ENCODE peak calls at places on chromosomes 16 and 17, in nine cellular contexts. One of them, this sample, is unnamed. For H3K27me3, the result is how much of the 10 kb centered on the place peaks cover.

GRCh38 chr17:34151081-34151480 is 104.0 kb upstream of the CCL2 start:
- DNase-seq in neural progenitor cell: no peak
- DNase-seq in CD8-positive, alpha-beta memory T cell: no peak
- DNase-seq in naive thymus-derived CD4-positive, alpha-beta T cell: no peak
- DNase-seq in tibial nerve: no peak
- DNase-seq in GM23338: peak
- DNase-seq in HL-60: no peak
- DNase-seq in cardiac muscle cell: no peak
- DNase-seq in stomach: no peak
- DNase-seq in this sample: no peak

GRCh38 chr16:74455619-74456289 is 34.5 kb upstream of the CLEC18B start:
- DNase-seq in naive thymus-derived CD4-positive, alpha-beta T cell: no peak
- DNase-seq in tibial nerve: no peak
- DNase-seq in neural progenitor cell: no peak
- DNase-seq in cardiac muscle cell: no peak
- DNase-seq in stomach: no peak
- DNase-seq in GM23338: no peak
- DNase-seq in CD8-positive, alpha-beta memory T cell: no peak
- DNase-seq in HL-60: no peak
- DNase-seq in this sample: no peak

GRCh38 chr17:6231886-6232767 is 161.9 kb downstream of the WSCD1 start:
- DNase-seq in neural progenitor cell: no peak
- DNase-seq in naive thymus-derived CD4-positive, alpha-beta T cell: no peak
- DNase-seq in GM23338: peak
- DNase-seq in stomach: no peak
- DNase-seq in tibial nerve: no peak
- DNase-seq in HL-60: no peak
- DNase-seq in cardiac muscle cell: no peak
- DNase-seq in CD8-positive, alpha-beta memory T cell: no peak
- DNase-seq in this sample: peak

GRCh38 chr17:61303334-61304096 is 96.1 kb upstream of the TBX2 start:
- DNase-seq in GM23338: no peak
- DNase-seq in naive thymus-derived CD4-positive, alpha-beta T cell: no peak
- DNase-seq in CD8-positive, alpha-beta memory T cell: no peak
- DNase-seq in neural progenitor cell: no peak
- DNase-seq in tibial nerve: no peak
- DNase-seq in stomach: no peak
- DNase-seq in HL-60: no peak
- DNase-seq in cardiac muscle cell: no peak
- DNase-seq in this sample: no peak

GRCh38 chr16:1420540-1421205 is at the start of gene UQCC4:
- DNase-seq in HL-60: peak
- DNase-seq in CD8-positive, alpha-beta memory T cell: peak
- DNase-seq in cardiac muscle cell: peak
- DNase-seq in GM23338: peak
- DNase-seq in stomach: peak
- DNase-seq in tibial nerve: peak
- DNase-seq in neural progenitor cell: peak
- DNase-seq in naive thymus-derived CD4-positive, alpha-beta T cell: peak
- DNase-seq in this sample: peak

GRCh38 chr16:72878301-72879269 is 169.3 kb downstream of the ZFHX3 start:
- DNase-seq in naive thymus-derived CD4-positive, alpha-beta T cell: no peak
- DNase-seq in HL-60: no peak
- DNase-seq in CD8-positive, alpha-beta memory T cell: no peak
- DNase-seq in stomach: no peak
- DNase-seq in tibial nerve: no peak
- DNase-seq in neural progenitor cell: no peak
- DNase-seq in cardiac muscle cell: peak
- DNase-seq in GM23338: no peak
- DNase-seq in this sample: no peak

GRCh38 chr17:67718325-67718941 is 697 bp downstream of the NOL11 start:
- DNase-seq in CD8-positive, alpha-beta memory T cell: peak
- DNase-seq in naive thymus-derived CD4-positive, alpha-beta T cell: no peak
- DNase-seq in neural progenitor cell: no peak
- DNase-seq in tibial nerve: no peak
- DNase-seq in cardiac muscle cell: no peak
- DNase-seq in HL-60: no peak
- DNase-seq in GM23338: peak
- DNase-seq in stomach: no peak
- DNase-seq in this sample: peak

GRCh38 chr16:21101631-21102420 is 48.8 kb downstream of the DNAH3 start:
- DNase-seq in stomach: peak
- DNase-seq in CD8-positive, alpha-beta memory T cell: no peak
- DNase-seq in tibial nerve: no peak
- DNase-seq in cardiac muscle cell: peak
- DNase-seq in GM23338: peak
- DNase-seq in neural progenitor cell: peak
- DNase-seq in naive thymus-derived CD4-positive, alpha-beta T cell: no peak
- DNase-seq in HL-60: no peak
- DNase-seq in this sample: peak

GRCh38 chr16:12119562-12119961 is 143.0 kb downstream of the SNX29 start:
- DNase-seq in HL-60: no peak
- DNase-seq in naive thymus-derived CD4-positive, alpha-beta T cell: no peak
- DNase-seq in CD8-positive, alpha-beta memory T cell: no peak
- DNase-seq in stomach: peak
- DNase-seq in neural progenitor cell: no peak
- DNase-seq in tibial nerve: no peak
- DNase-seq in cardiac muscle cell: no peak
- DNase-seq in GM23338: no peak
- DNase-seq in this sample: no peak
- H3K4me3 ChIP-seq in HL-60: no peak
- H3K4me3 ChIP-seq in naive thymus-derived CD4-positive, alpha-beta T cell: no peak
- H3K4me3 ChIP-seq in CD8-positive, alpha-beta memory T cell: no peak
- H3K4me3 ChIP-seq in stomach: no peak
- H3K4me3 ChIP-seq in neural progenitor cell: no peak
- H3K4me3 ChIP-seq in tibial nerve: no peak
- H3K4me3 ChIP-seq in cardiac muscle cell: no peak
- H3K4me3 ChIP-seq in GM23338: no peak
- H3K4me3 ChIP-seq in this sample: no peak

GRCh38 chr17:77540531-77540930 is 399.8 kb downstream of the SEC14L1 start:
- DNase-seq in tibial nerve: no peak
- DNase-seq in CD8-positive, alpha-beta memory T cell: no peak
- DNase-seq in cardiac muscle cell: no peak
- DNase-seq in naive thymus-derived CD4-positive, alpha-beta T cell: no peak
- DNase-seq in HL-60: no peak
- DNase-seq in stomach: no peak
- DNase-seq in GM23338: no peak
- DNase-seq in neural progenitor cell: no peak
- DNase-seq in this sample: no peak
- H3K27me3 ChIP-seq in tibial nerve: under half
- H3K27me3 ChIP-seq in CD8-positive, alpha-beta memory T cell: under half
- H3K27me3 ChIP-seq in cardiac muscle cell: under half
- H3K27me3 ChIP-seq in naive thymus-derived CD4-positive, alpha-beta T cell: under half
- H3K27me3 ChIP-seq in HL-60: under half
- H3K27me3 ChIP-seq in stomach: under half
- H3K27me3 ChIP-seq in GM23338: under half
- H3K27me3 ChIP-seq in neural progenitor cell: under half
- H3K27me3 ChIP-seq in this sample: under half

GRCh38 chr17:9148908-9149536 is 127.7 kb downstream of the NTN1 start:
- DNase-seq in stomach: no peak
- DNase-seq in CD8-positive, alpha-beta memory T cell: no peak
- DNase-seq in naive thymus-derived CD4-positive, alpha-beta T cell: no peak
- DNase-seq in neural progenitor cell: no peak
- DNase-seq in HL-60: no peak
- DNase-seq in GM23338: no peak
- DNase-seq in tibial nerve: no peak
- DNase-seq in cardiac muscle cell: no peak
- DNase-seq in this sample: no peak
- H3K27ac ChIP-seq in stomach: peak
- H3K27ac ChIP-seq in CD8-positive, alpha-beta memory T cell: no peak
- H3K27ac ChIP-seq in naive thymus-derived CD4-positive, alpha-beta T cell: no peak
- H3K27ac ChIP-seq in neural progenitor cell: no peak
- H3K27ac ChIP-seq in HL-60: no peak
- H3K27ac ChIP-seq in GM23338: no peak
- H3K27ac ChIP-seq in tibial nerve: no peak
- H3K27ac ChIP-seq in cardiac muscle cell: no peak
- H3K27ac ChIP-seq in this sample: no peak

GRCh38 chr17:49497147-49498036 is 2.3 kb downstream of the NGFR start:
- DNase-seq in stomach: no peak
- DNase-seq in GM23338: peak
- DNase-seq in tibial nerve: peak
- DNase-seq in HL-60: no peak
- DNase-seq in CD8-positive, alpha-beta memory T cell: no peak
- DNase-seq in neural progenitor cell: peak
- DNase-seq in cardiac muscle cell: peak
- DNase-seq in naive thymus-derived CD4-positive, alpha-beta T cell: no peak
- DNase-seq in this sample: peak
- H3K4me3 ChIP-seq in stomach: peak
- H3K4me3 ChIP-seq in GM23338: peak
- H3K4me3 ChIP-seq in tibial nerve: peak
- H3K4me3 ChIP-seq in HL-60: no peak
- H3K4me3 ChIP-seq in CD8-positive, alpha-beta memory T cell: peak
- H3K4me3 ChIP-seq in neural progenitor cell: peak
- H3K4me3 ChIP-seq in cardiac muscle cell: peak
- H3K4me3 ChIP-seq in naive thymus-derived CD4-positive, alpha-beta T cell: peak
- H3K4me3 ChIP-seq in this sample: peak

GRCh38 chr17:30696234-30696633 is 128.3 kb downstream of the CRLF3 start:
- DNase-seq in cardiac muscle cell: no peak
- DNase-seq in HL-60: no peak
- DNase-seq in tibial nerve: no peak
- DNase-seq in stomach: no peak
- DNase-seq in neural progenitor cell: no peak
- DNase-seq in CD8-positive, alpha-beta memory T cell: no peak
- DNase-seq in naive thymus-derived CD4-positive, alpha-beta T cell: no peak
- DNase-seq in GM23338: no peak
- DNase-seq in this sample: no peak
- H3K27me3 ChIP-seq in cardiac muscle cell: under half
- H3K27me3 ChIP-seq in HL-60: under half
- H3K27me3 ChIP-seq in tibial nerve: under half
- H3K27me3 ChIP-seq in stomach: under half
- H3K27me3 ChIP-seq in neural progenitor cell: under half
- H3K27me3 ChIP-seq in CD8-positive, alpha-beta memory T cell: under half
- H3K27me3 ChIP-seq in naive thymus-derived CD4-positive, alpha-beta T cell: under half
- H3K27me3 ChIP-seq in GM23338: under half
- H3K27me3 ChIP-seq in this sample: under half

DNA sequence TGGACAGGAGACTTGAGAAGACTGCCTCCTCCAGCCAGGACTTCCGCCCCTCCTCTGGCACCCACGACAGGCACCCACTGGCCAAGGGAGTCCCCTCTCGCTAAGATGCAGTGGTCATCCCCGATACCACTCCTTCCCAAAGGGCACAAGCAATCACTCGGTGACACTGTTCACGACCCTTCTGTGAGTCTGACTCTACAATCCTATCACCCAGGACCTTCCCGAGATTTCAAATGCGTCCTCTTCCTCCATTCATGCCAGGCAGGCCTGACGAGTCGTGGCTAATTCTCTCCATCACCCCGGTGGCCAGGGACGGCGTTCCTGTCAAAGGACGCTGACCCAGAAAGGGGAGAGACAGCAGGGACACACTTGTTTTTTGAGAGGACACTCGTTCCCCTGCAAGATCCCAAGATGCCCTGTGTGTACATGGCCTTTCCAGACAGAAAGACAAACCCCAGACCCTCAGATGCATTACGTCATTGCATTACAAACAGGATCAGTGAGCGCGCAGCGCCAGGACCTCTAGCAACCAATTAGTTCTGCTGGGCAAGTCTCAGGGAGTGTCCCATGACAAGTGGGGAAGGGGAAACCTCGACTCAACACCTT is 12.2 kb downstream of the FBXO31 start:
- DNase-seq in naive thymus-derived CD4-positive, alpha-beta T cell: no peak
- DNase-seq in neural progenitor cell: peak
- DNase-seq in GM23338: no peak
- DNase-seq in tibial nerve: no peak
- DNase-seq in stomach: no peak
- DNase-seq in CD8-positive, alpha-beta memory T cell: no peak
- DNase-seq in cardiac muscle cell: no peak
- DNase-seq in HL-60: no peak
- DNase-seq in this sample: peak
- H3K27ac ChIP-seq in naive thymus-derived CD4-positive, alpha-beta T cell: no peak
- H3K27ac ChIP-seq in neural progenitor cell: no peak
- H3K27ac ChIP-seq in GM23338: no peak
- H3K27ac ChIP-seq in tibial nerve: no peak
- H3K27ac ChIP-seq in stomach: peak
- H3K27ac ChIP-seq in CD8-positive, alpha-beta memory T cell: no peak
- H3K27ac ChIP-seq in cardiac muscle cell: no peak
- H3K27ac ChIP-seq in HL-60: no peak
- H3K27ac ChIP-seq in this sample: peak

GRCh38 chr16:15972046-15972868 is 22.8 kb downstream of the ABCC1 start:
- DNase-seq in CD8-positive, alpha-beta memory T cell: no peak
- DNase-seq in GM23338: no peak
- DNase-seq in neural progenitor cell: no peak
- DNase-seq in stomach: no peak
- DNase-seq in tibial nerve: no peak
- DNase-seq in naive thymus-derived CD4-positive, alpha-beta T cell: no peak
- DNase-seq in cardiac muscle cell: no peak
- DNase-seq in HL-60: no peak
- DNase-seq in this sample: no peak
- H3K4me3 ChIP-seq in CD8-positive, alpha-beta memory T cell: no peak
- H3K4me3 ChIP-seq in GM23338: peak
- H3K4me3 ChIP-seq in neural progenitor cell: no peak
- H3K4me3 ChIP-seq in stomach: no peak
- H3K4me3 ChIP-seq in tibial nerve: no peak
- H3K4me3 ChIP-seq in naive thymus-derived CD4-positive, alpha-beta T cell: no peak
- H3K4me3 ChIP-seq in cardiac muscle cell: no peak
- H3K4me3 ChIP-seq in HL-60: no peak
- H3K4me3 ChIP-seq in this sample: no peak

DNA sequence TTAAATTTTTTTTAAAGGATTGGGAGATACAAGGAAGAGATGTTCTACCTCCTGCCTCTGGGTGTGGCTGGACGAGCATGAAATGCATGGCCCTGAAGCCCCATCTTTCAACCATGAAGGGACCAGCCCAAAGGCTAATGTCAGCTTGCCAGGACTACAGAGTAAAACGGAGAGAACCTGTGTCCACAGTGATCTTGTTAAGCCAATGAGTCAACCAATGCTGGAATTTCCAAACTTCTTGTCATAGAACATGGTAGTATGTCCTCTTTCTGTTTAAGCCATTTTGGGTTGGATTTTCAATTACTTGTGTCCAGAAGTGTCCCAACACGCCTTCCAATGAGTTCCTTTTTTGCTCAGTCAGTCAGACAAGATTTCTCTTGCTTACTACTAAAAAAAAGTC is 71.3 kb downstream of the RTN4RL1 start:
- DNase-seq in GM23338: no peak
- DNase-seq in CD8-positive, alpha-beta memory T cell: no peak
- DNase-seq in neural progenitor cell: no peak
- DNase-seq in tibial nerve: no peak
- DNase-seq in cardiac muscle cell: no peak
- DNase-seq in stomach: no peak
- DNase-seq in naive thymus-derived CD4-positive, alpha-beta T cell: no peak
- DNase-seq in HL-60: no peak
- DNase-seq in this sample: no peak
- H3K27me3 ChIP-seq in GM23338: under half
- H3K27me3 ChIP-seq in CD8-positive, alpha-beta memory T cell: under half
- H3K27me3 ChIP-seq in neural progenitor cell: under half
- H3K27me3 ChIP-seq in tibial nerve: under half
- H3K27me3 ChIP-seq in cardiac muscle cell: under half
- H3K27me3 ChIP-seq in stomach: under half
- H3K27me3 ChIP-seq in naive thymus-derived CD4-positive, alpha-beta T cell: under half
- H3K27me3 ChIP-seq in HL-60: under half
- H3K27me3 ChIP-seq in this sample: under half

This sample was measured in SJCRH30.